ENCODE peak calls at places on chromosomes 11 and 22, in eight cellular contexts. M, U, S, A, B, O, V and C are unnamed samples.

GRCh38 chr11:5476184-5476819 is 12.2 kb upstream of the OR52D1 start:
- DNase-seq in V (no peak), B (no peak), O (peak; percentile 77), U (peak; percentile 65), S (peak; percentile 57), A (no peak), M (no peak), C (no peak)

GRCh38 chr22:39725351-39726035 is 154.9 kb downstream of the CACNA1I start:
- DNase-seq in U (no peak), O (peak; percentile 11), A (no peak), S (no peak), B (peak; percentile 43), M (no peak), V (no peak), C (no peak)

GRCh38 chr11:26227311-26227710 is 104.6 kb upstream of the ANO3 start:
- DNase-seq in B (no peak), A (no peak), U (peak; percentile 43), M (no peak), V (no peak), S (peak; percentile 94), O (no peak), C (no peak)

GRCh38 chr22:32660292-32660691 is 141.2 kb upstream of the TIMP3 start:
- DNase-seq in M (peak; percentile 73), B (no peak), O (peak; percentile 63), A (peak; percentile 57), V (peak; percentile 49), S (peak; percentile 70), U (peak; percentile 49), C (no peak)

GRCh38 chr11:20457934-20458333 is 70.4 kb downstream of the PRMT3 start:
- DNase-seq in A (no peak), S (no peak), M (no peak), V (no peak), O (no peak), U (no peak), B (no peak), C (no peak)

GRCh38 chr22:27726726-27727449 is 74.7 kb downstream of the MN1 start:
- DNase-seq in B (peak; percentile 84), O (peak; percentile 95), A (peak; percentile 59), V (no peak), S (peak; percentile 34), U (peak; percentile 77), M (peak; percentile 88), C (peak; percentile 26)

GRCh38 chr22:37678372-37678771 is 2.9 kb downstream of the LGALS1 start:
- DNase-seq in V (no peak), A (no peak), O (no peak), S (no peak), M (no peak), U (no peak), B (no peak), C (no peak)

GRCh38 chr11:67700548-67701262 is 26.3 kb upstream of the ALDH3B2 start:
- DNase-seq in M (no peak), U (no peak), O (no peak), V (no peak), B (no peak), S (no peak), A (no peak), C (no peak)

GRCh38 chr11:86463120-86463519 is 88.4 kb downstream of the CCDC81 start:
- DNase-seq in S (no peak), M (no peak), A (no peak), V (no peak), B (no peak), U (no peak), O (no peak), C (no peak)

DNA sequence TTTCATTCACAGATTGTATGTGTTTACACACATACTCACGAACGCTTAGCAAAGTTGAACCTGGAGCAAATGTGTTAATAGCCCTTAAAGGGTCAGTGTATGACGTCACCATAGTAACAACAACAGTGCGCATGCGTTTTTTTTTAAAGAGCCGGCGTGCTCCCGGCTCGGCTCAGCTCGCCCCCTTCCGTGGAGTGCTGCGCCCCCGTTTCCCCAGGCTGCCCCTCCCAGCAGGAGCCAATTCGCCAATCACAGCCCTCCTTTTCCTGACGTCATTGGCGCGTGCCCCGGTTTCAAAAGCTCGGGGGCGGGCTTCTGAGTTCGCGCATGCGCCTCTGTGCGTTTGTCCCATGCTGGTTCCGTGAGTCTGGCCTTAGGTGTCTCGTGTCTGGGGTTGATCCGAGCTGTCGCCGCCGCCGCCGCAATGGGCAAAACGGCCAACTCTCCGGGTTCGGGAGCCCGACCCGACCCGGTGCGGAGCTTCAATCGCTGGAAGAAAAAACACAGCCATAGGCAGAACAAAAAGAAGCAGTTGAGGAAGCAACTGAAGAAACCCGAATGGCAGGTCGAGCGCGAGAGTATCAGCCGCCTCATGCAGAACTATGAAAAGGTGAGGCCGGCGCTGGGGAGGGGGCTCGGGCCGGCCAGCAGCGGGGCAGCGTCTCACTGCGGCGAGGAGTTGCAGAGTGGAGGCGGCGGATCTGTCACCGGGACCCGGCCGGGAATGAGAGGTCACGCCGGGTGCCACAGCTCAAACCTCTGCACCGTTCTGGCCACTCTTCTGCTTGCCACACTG is at the start of gene DDX10:
- DNase-seq in O (peak; percentile 99), V (peak; percentile 97), A (peak; percentile 99), M (peak; percentile 98), U (peak; percentile 97), S (peak; percentile 98), B (peak; percentile 99), C (peak; percentile 82)
- TF ChIP-seq POLR2A in O (peak; percentile 85), V (no peak), A (no peak), M (peak; percentile 60), U (peak; percentile 48), S (no peak), B (no peak), C (peak; percentile 57)

GRCh38 chr11:11662578-11662977 is 40.8 kb upstream of the GALNT18 start:
- DNase-seq in U (no peak), S (no peak), M (no peak), B (no peak), A (no peak), V (no peak), O (no peak), C (no peak)

GRCh38 chr11:11667056-11667455 is 45.3 kb upstream of the GALNT18 start:
- DNase-seq in S (no peak), M (no peak), A (no peak), O (peak; percentile 8), B (no peak), V (no peak), U (peak; percentile 20), C (no peak)

GRCh38 chr11:11660351-11660750 is 38.5 kb upstream of the GALNT18 start:
- DNase-seq in S (no peak), U (no peak), A (no peak), O (no peak), M (no peak), B (no peak), V (no peak), C (no peak)

GRCh38 chr11:11661356-11662040 is 39.7 kb upstream of the GALNT18 start:
- DNase-seq in V (no peak), O (no peak), B (no peak), S (no peak), A (no peak), M (no peak), U (no peak), C (no peak)

DNA sequence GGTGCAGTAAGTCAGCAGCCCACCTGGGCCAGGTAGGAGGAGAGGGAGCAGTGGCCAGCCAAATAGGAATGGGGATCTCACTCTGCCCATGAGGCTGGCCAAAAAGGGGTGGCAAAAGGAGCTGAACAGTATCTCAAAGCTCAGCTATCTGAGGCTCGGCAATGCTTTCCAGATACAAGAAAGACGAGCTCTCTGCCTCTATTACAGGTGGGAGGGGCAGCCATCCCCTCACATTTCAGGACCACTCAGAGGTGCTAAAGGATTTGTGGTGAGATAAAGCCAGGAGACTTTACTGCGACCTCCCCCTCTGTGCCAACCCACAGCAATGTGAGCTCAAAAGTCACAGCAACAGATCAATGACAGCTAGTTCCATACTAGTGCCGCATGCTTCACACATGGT is 42.1 kb upstream of the GALNT18 start:
- DNase-seq in U (no peak), V (no peak), O (no peak), B (no peak), M (no peak), A (no peak), S (no peak), C (no peak)
- TF ChIP-seq POLR2A in U (no peak), V (no peak), O (no peak), B (no peak), M (no peak), A (no peak), S (no peak), C (no peak)

GRCh38 chr11:46547579-46547978 is 46.2 kb downstream of the AMBRA1 start:
- DNase-seq in M (no peak), B (no peak), O (no peak), S (no peak), A (no peak), U (no peak), V (no peak), C (no peak)

GRCh38 chr11:46537851-46538295 is 56.0 kb downstream of the AMBRA1 start:
- DNase-seq in V (no peak), B (no peak), M (peak; percentile 63), S (peak; percentile 78), U (peak; percentile 83), A (peak; percentile 63), O (peak; percentile 90), C (no peak)

GRCh38 chr11:46537121-46537520 is 56.7 kb downstream of the AMBRA1 start:
- DNase-seq in V (no peak), M (no peak), O (peak; percentile 41), U (peak; percentile 29), A (no peak), B (no peak), S (peak; percentile 28), C (no peak)

GRCh38 chr11:46543564-46543963 is 50.3 kb downstream of the AMBRA1 start:
- DNase-seq in O (peak; percentile 43), B (no peak), M (no peak), A (no peak), S (no peak), U (no peak), V (no peak), C (no peak)

GRCh38 chr11:46541593-46542371 is 52.0 kb downstream of the AMBRA1 start:
- DNase-seq in U (peak; percentile 42), A (no peak), O (peak; percentile 88), S (no peak), M (peak; percentile 58), V (no peak), B (no peak), C (no peak)
- TF ChIP-seq POLR2A in U (no peak), A (no peak), O (no peak), S (no peak), M (no peak), V (no peak), B (no peak), C (no peak)

GRCh38 chr11:64305691-64306562 is 603 bp downstream of the ESRRA start:
- DNase-seq in S (peak; percentile 27), U (peak; percentile 82), V (no peak), O (peak; percentile 94), A (peak; percentile 81), B (no peak), M (peak; percentile 81), C (peak; percentile 52)

GRCh38 chr11:64304032-64304315 is 1.4 kb upstream of the ESRRA start:
- DNase-seq in U (no peak), O (no peak), V (no peak), A (no peak), B (no peak), M (no peak), S (no peak), C (no peak)

GRCh38 chr11:64306563-64306875 is 1.2 kb downstream of the ESRRA start:
- DNase-seq in O (no peak), V (no peak), B (no peak), S (no peak), M (no peak), A (no peak), U (no peak), C (no peak)

GRCh38 chr11:64304316-64305072 is 830 bp upstream of the ESRRA start:
- DNase-seq in V (peak; percentile 87), B (peak; percentile 98), O (peak; percentile 95), A (peak; percentile 88), U (peak; percentile 94), M (peak; percentile 94), S (peak; percentile 85), C (peak; percentile 67)

GRCh38 chr11:64305075-64305690 is at the start of gene ESRRA:
- DNase-seq in A (peak; percentile 99), U (peak; percentile 99), V (peak; percentile 100), S (peak; percentile 96), B (peak; percentile 100), O (peak; percentile 99), M (peak; percentile 100), C (peak; percentile 98)
- TF ChIP-seq POLR2A in A (no peak), U (peak; percentile 20), V (no peak), S (peak; percentile 43), B (no peak), O (no peak), M (peak; percentile 74), C (peak; percentile 70)